ENCODE peak calls at places on chromosomes 2 and 18, in eight cellular contexts. V is coronary artery; E is activated CD8-positive, alpha-beta memory T cell treated with anti-CD3 and anti-CD28 coated beads, Interleukin-2, amount 50 U/mL, for 48 hours; W is dorsolateral prefrontal cortex; C is activated naive CD4-positive, alpha-beta T cell; O is IMR-90; Q is NCI-H1436 treated with DMSO at 0.1 percent for 48 hours; S is LoVo. F is an unnamed sample.
A peak's percentile ranks its signal among the peaks of the same experiment; 100 is the strongest.

GRCh38 chr18:47280121-47280520 is 28.7 kb upstream of the SKOR2 start:
- DNase-seq in V (no peak), E (no peak), W (no peak), C (no peak), O (no peak), Q (no peak), S (no peak), F (no peak)

GRCh38 chr18:506264-506663 is 5.8 kb upstream of the COLEC12 start:
- DNase-seq in V (no peak), E (no peak), W (no peak), C (no peak), O (no peak), Q (no peak), S (no peak), F (no peak)

GRCh38 chr2:75523313-75524275 is 37.1 kb downstream of the EVA1A start:
- DNase-seq in V (no peak), E (no peak), W (no peak), C (no peak), O (peak; percentile 89), Q (no peak), S (peak; percentile 83), F (no peak)

GRCh38 chr18:68387246-68387645 is 327.7 kb downstream of the TMX3 start:
- DNase-seq in V (no peak), E (no peak), W (no peak), C (no peak), O (peak; percentile 50), Q (no peak), S (no peak), F (no peak)

GRCh38 chr2:118812530-118812929 is 34.9 kb downstream of the EN1 start:
- DNase-seq in V (no peak), E (no peak), W (no peak), C (no peak), O (no peak), Q (no peak), S (no peak), F (no peak)

GRCh38 chr2:120442923-120443571 is 97.1 kb downstream of the INHBB start:
- DNase-seq in V (no peak), E (no peak), W (no peak), C (peak; percentile 21), O (no peak), Q (no peak), S (peak; percentile 54), F (no peak)

GRCh38 chr2:231919341-231920035 is 6.7 kb downstream of the NPPC start:
- DNase-seq in V (no peak), E (no peak), W (no peak), C (no peak), O (no peak), Q (no peak), S (no peak), F (no peak)

GRCh38 chr2:74532222-74532621 is 2.5 kb downstream of the HTRA2 start:
- DNase-seq in V (no peak), E (no peak), W (no peak), C (no peak), O (peak; percentile 66), Q (no peak), S (peak; percentile 22), F (no peak)

GRCh38 chr2:36370281-36370680 is 14.7 kb downstream of the CRIM1 start:
- DNase-seq in V (no peak), E (no peak), W (no peak), C (no peak), O (no peak), Q (no peak), S (no peak), F (no peak)

GRCh38 chr2:177585234-177585863 is 192.8 kb downstream of the AGPS start:
- DNase-seq in V (no peak), E (no peak), W (no peak), C (no peak), O (no peak), Q (no peak), S (no peak), F (no peak)

GRCh38 chr2:82675186-82675585 is 1783.9 kb downstream of the SUCLG1 start:
- DNase-seq in V (no peak), E (no peak), W (no peak), C (no peak), O (no peak), Q (no peak), S (no peak), F (no peak)

F was measured in amygdala.